ENCODE peak calls at places on chromosomes 5 and 9, in six cellular contexts. One of them, this sample, is unnamed.
A peak's percentile ranks its signal among the peaks of the same experiment; 100 is the strongest.

GRCh38 chr5:132293992-132294727 is at the start of gene SLC22A4:
- DNase-seq in psoas muscle: peak; percentile 95
- DNase-seq in brain microvascular endothelial cell: peak; percentile 93
- DNase-seq in AG04450: peak; percentile 65
- DNase-seq in fibroblast of pulmonary artery: peak; percentile 96
- DNase-seq in heart right ventricle: peak; percentile 94
- DNase-seq in this sample: peak; percentile 85

GRCh38 chr9:130368631-130369103 is 76.1 kb upstream of the ASS1 start:
- DNase-seq in brain microvascular endothelial cell: no peak
- DNase-seq in psoas muscle: no peak
- DNase-seq in AG04450: no peak
- DNase-seq in heart right ventricle: no peak
- DNase-seq in fibroblast of pulmonary artery: no peak
- DNase-seq in this sample: no peak

GRCh38 chr9:119788876-119789275 is 419.6 kb upstream of the BRINP1 start:
- DNase-seq in brain microvascular endothelial cell: no peak
- DNase-seq in psoas muscle: no peak
- DNase-seq in fibroblast of pulmonary artery: no peak
- DNase-seq in AG04450: no peak
- DNase-seq in heart right ventricle: no peak
- DNase-seq in this sample: no peak

GRCh38 chr9:12730198-12730597 is 37.0 kb downstream of the TYRP1 start:
- DNase-seq in psoas muscle: no peak
- DNase-seq in brain microvascular endothelial cell: no peak
- DNase-seq in fibroblast of pulmonary artery: no peak
- DNase-seq in AG04450: no peak
- DNase-seq in heart right ventricle: no peak
- DNase-seq in this sample: no peak

GRCh38 chr9:23779220-23779619 is 46.8 kb downstream of the ELAVL2 start:
- DNase-seq in brain microvascular endothelial cell: no peak
- DNase-seq in fibroblast of pulmonary artery: no peak
- DNase-seq in psoas muscle: no peak
- DNase-seq in AG04450: no peak
- DNase-seq in heart right ventricle: no peak
- DNase-seq in this sample: no peak

GRCh38 chr9:90105793-90106192 is 501.0 kb downstream of the GADD45G start:
- DNase-seq in fibroblast of pulmonary artery: no peak
- DNase-seq in brain microvascular endothelial cell: no peak
- DNase-seq in AG04450: no peak
- DNase-seq in heart right ventricle: no peak
- DNase-seq in psoas muscle: no peak
- DNase-seq in this sample: no peak

GRCh38 chr5:58456486-58456885 is 3.4 kb downstream of the PLK2 start:
- DNase-seq in psoas muscle: no peak
- DNase-seq in heart right ventricle: no peak
- DNase-seq in AG04450: no peak
- DNase-seq in brain microvascular endothelial cell: no peak
- DNase-seq in fibroblast of pulmonary artery: no peak
- DNase-seq in this sample: no peak

GRCh38 chr9:36813149-36813548 is 220.9 kb downstream of the PAX5 start:
- DNase-seq in psoas muscle: no peak
- DNase-seq in AG04450: no peak
- DNase-seq in heart right ventricle: no peak
- DNase-seq in brain microvascular endothelial cell: no peak
- DNase-seq in fibroblast of pulmonary artery: no peak
- DNase-seq in this sample: no peak

GRCh38 chr5:125148076-125148475 is 401.6 kb upstream of the ZNF608 start:
- DNase-seq in AG04450: no peak
- DNase-seq in psoas muscle: no peak
- DNase-seq in fibroblast of pulmonary artery: no peak
- DNase-seq in heart right ventricle: no peak
- DNase-seq in brain microvascular endothelial cell: no peak
- DNase-seq in this sample: no peak

GRCh38 chr5:168311061-168311566 is 19.7 kb downstream of the WWC1 start:
- DNase-seq in fibroblast of pulmonary artery: no peak
- DNase-seq in brain microvascular endothelial cell: no peak
- DNase-seq in heart right ventricle: no peak
- DNase-seq in AG04450: no peak
- DNase-seq in psoas muscle: no peak
- DNase-seq in this sample: no peak

GRCh38 chr9:4260661-4261060 is 39.2 kb downstream of the GLIS3 start:
- DNase-seq in psoas muscle: no peak
- DNase-seq in brain microvascular endothelial cell: no peak
- DNase-seq in AG04450: no peak
- DNase-seq in fibroblast of pulmonary artery: no peak
- DNase-seq in heart right ventricle: no peak
- DNase-seq in this sample: no peak

GRCh38 chr9:71286146-71286545 is 164.7 kb upstream of the TRPM3 start:
- DNase-seq in brain microvascular endothelial cell: no peak
- DNase-seq in AG04450: no peak
- DNase-seq in heart right ventricle: no peak
- DNase-seq in fibroblast of pulmonary artery: no peak
- DNase-seq in psoas muscle: no peak
- DNase-seq in this sample: no peak

GRCh38 chr5:16617272-16617973 is 626 bp upstream of the RETREG1 start:
- DNase-seq in heart right ventricle: peak; percentile 32
- DNase-seq in fibroblast of pulmonary artery: no peak
- DNase-seq in AG04450: no peak
- DNase-seq in brain microvascular endothelial cell: no peak
- DNase-seq in psoas muscle: no peak
- DNase-seq in this sample: no peak

GRCh38 chr9:36033788-36034187 is 2.9 kb upstream of the RECK start:
- DNase-seq in psoas muscle: no peak
- DNase-seq in AG04450: no peak
- DNase-seq in fibroblast of pulmonary artery: no peak
- DNase-seq in brain microvascular endothelial cell: no peak
- DNase-seq in heart right ventricle: no peak
- DNase-seq in this sample: no peak

GRCh38 chr5:18043344-18043743 is 409.1 kb downstream of the TAF11L14 start:
- DNase-seq in fibroblast of pulmonary artery: no peak
- DNase-seq in brain microvascular endothelial cell: no peak
- DNase-seq in AG04450: no peak
- DNase-seq in heart right ventricle: no peak
- DNase-seq in psoas muscle: no peak
- DNase-seq in this sample: no peak

GRCh38 chr9:124256517-124257069 is 1.2 kb upstream of the NEK6 start:
- DNase-seq in fibroblast of pulmonary artery: peak; percentile 85
- DNase-seq in AG04450: no peak
- DNase-seq in psoas muscle: no peak
- DNase-seq in heart right ventricle: no peak
- DNase-seq in brain microvascular endothelial cell: peak; percentile 87
- DNase-seq in this sample: no peak

GRCh38 chr5:16574789-16575785 is 41.7 kb downstream of the RETREG1 start:
- DNase-seq in AG04450: peak; percentile 47
- DNase-seq in heart right ventricle: peak; percentile 48
- DNase-seq in brain microvascular endothelial cell: peak; percentile 77
- DNase-seq in fibroblast of pulmonary artery: peak; percentile 56
- DNase-seq in psoas muscle: peak; percentile 69
- DNase-seq in this sample: no peak

GRCh38 chr5:160199410-160199911 is 29.8 kb upstream of the FABP6 start:
- DNase-seq in AG04450: no peak
- DNase-seq in psoas muscle: peak; percentile 74
- DNase-seq in heart right ventricle: peak; percentile 44
- DNase-seq in fibroblast of pulmonary artery: peak; percentile 49
- DNase-seq in brain microvascular endothelial cell: peak; percentile 35
- DNase-seq in this sample: peak; percentile 73

GRCh38 chr5:141805874-141806273 is 72.3 kb downstream of the PCDH1 start:
- DNase-seq in fibroblast of pulmonary artery: peak; percentile 32
- DNase-seq in brain microvascular endothelial cell: no peak
- DNase-seq in psoas muscle: no peak
- DNase-seq in AG04450: no peak
- DNase-seq in heart right ventricle: peak; percentile 74
- DNase-seq in this sample: no peak

GRCh38 chr9:132216861-132217655 is 55.2 kb downstream of the NTNG2 start:
- DNase-seq in heart right ventricle: no peak
- DNase-seq in brain microvascular endothelial cell: no peak
- DNase-seq in AG04450: no peak
- DNase-seq in psoas muscle: no peak
- DNase-seq in fibroblast of pulmonary artery: no peak
- DNase-seq in this sample: no peak

GRCh38 chr9:132209263-132209662 is 47.4 kb downstream of the NTNG2 start:
- DNase-seq in brain microvascular endothelial cell: no peak
- DNase-seq in heart right ventricle: no peak
- DNase-seq in fibroblast of pulmonary artery: no peak
- DNase-seq in AG04450: no peak
- DNase-seq in psoas muscle: no peak
- DNase-seq in this sample: no peak

GRCh38 chr9:132211570-132211969 is 49.7 kb downstream of the NTNG2 start:
- DNase-seq in fibroblast of pulmonary artery: no peak
- DNase-seq in heart right ventricle: no peak
- DNase-seq in psoas muscle: no peak
- DNase-seq in AG04450: no peak
- DNase-seq in brain microvascular endothelial cell: no peak
- DNase-seq in this sample: no peak

GRCh38 chr9:132210472-132211145 is 48.8 kb downstream of the NTNG2 start:
- DNase-seq in heart right ventricle: no peak
- DNase-seq in AG04450: peak; percentile 33
- DNase-seq in psoas muscle: no peak
- DNase-seq in brain microvascular endothelial cell: no peak
- DNase-seq in fibroblast of pulmonary artery: no peak
- DNase-seq in this sample: no peak

GRCh38 chr9:132214027-132214622 is 52.3 kb downstream of the NTNG2 start:
- DNase-seq in AG04450: peak; percentile 75
- DNase-seq in heart right ventricle: peak; percentile 91
- DNase-seq in fibroblast of pulmonary artery: peak; percentile 89
- DNase-seq in brain microvascular endothelial cell: peak; percentile 79
- DNase-seq in psoas muscle: peak; percentile 75
- DNase-seq in this sample: peak; percentile 65
- TF ChIP-seq CTCF in AG04450: peak; percentile 27
- TF ChIP-seq CTCF in heart right ventricle: no peak
- TF ChIP-seq CTCF in fibroblast of pulmonary artery: no peak
- TF ChIP-seq CTCF in brain microvascular endothelial cell: peak; percentile 31
- TF ChIP-seq CTCF in psoas muscle: no peak
- TF ChIP-seq CTCF in this sample: no peak

GRCh38 chr5:112685386-112685785 is 52.3 kb upstream of the APC start:
- DNase-seq in heart right ventricle: no peak
- DNase-seq in fibroblast of pulmonary artery: no peak
- DNase-seq in psoas muscle: no peak
- DNase-seq in AG04450: no peak
- DNase-seq in brain microvascular endothelial cell: no peak
- DNase-seq in this sample: no peak

GRCh38 chr5:112689510-112689909 is 48.2 kb upstream of the APC start:
- DNase-seq in fibroblast of pulmonary artery: peak; percentile 30
- DNase-seq in psoas muscle: no peak
- DNase-seq in brain microvascular endothelial cell: no peak
- DNase-seq in heart right ventricle: no peak
- DNase-seq in AG04450: no peak
- DNase-seq in this sample: no peak

GRCh38 chr5:112685929-112686328 is 51.8 kb upstream of the APC start:
- DNase-seq in AG04450: no peak
- DNase-seq in psoas muscle: no peak
- DNase-seq in heart right ventricle: peak; percentile 15
- DNase-seq in brain microvascular endothelial cell: peak; percentile 6
- DNase-seq in fibroblast of pulmonary artery: peak; percentile 51
- DNase-seq in this sample: no peak

GRCh38 chr5:112686675-112687074 is 51.0 kb upstream of the APC start:
- DNase-seq in AG04450: no peak
- DNase-seq in psoas muscle: no peak
- DNase-seq in heart right ventricle: no peak
- DNase-seq in brain microvascular endothelial cell: no peak
- DNase-seq in fibroblast of pulmonary artery: no peak
- DNase-seq in this sample: no peak

DNA sequence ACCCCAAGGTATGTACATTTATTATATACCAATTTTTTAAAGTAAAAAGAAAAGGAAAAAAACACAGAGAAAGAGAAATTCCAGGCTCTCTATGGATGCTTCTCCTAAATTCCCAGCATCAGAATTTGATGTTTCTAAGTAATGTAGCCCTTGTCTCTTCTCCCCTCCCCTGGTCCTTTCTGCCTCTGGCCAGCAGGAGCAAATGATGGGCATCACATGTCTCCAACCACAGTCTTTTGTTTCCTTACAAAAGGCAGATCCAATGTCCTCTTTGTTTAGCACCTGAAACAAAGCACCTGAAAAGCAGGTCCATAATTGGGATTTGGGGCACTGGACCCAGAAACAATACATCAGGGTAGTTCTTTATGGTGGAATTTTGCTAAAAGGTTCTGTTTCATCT is 50.4 kb upstream of the APC start:
- DNase-seq in psoas muscle: no peak
- DNase-seq in heart right ventricle: no peak
- DNase-seq in fibroblast of pulmonary artery: no peak
- DNase-seq in AG04450: no peak
- DNase-seq in brain microvascular endothelial cell: no peak
- DNase-seq in this sample: no peak
- TF ChIP-seq CTCF in psoas muscle: no peak
- TF ChIP-seq CTCF in heart right ventricle: no peak
- TF ChIP-seq CTCF in fibroblast of pulmonary artery: no peak
- TF ChIP-seq CTCF in AG04450: no peak
- TF ChIP-seq CTCF in brain microvascular endothelial cell: no peak
- TF ChIP-seq CTCF in this sample: no peak

DNA sequence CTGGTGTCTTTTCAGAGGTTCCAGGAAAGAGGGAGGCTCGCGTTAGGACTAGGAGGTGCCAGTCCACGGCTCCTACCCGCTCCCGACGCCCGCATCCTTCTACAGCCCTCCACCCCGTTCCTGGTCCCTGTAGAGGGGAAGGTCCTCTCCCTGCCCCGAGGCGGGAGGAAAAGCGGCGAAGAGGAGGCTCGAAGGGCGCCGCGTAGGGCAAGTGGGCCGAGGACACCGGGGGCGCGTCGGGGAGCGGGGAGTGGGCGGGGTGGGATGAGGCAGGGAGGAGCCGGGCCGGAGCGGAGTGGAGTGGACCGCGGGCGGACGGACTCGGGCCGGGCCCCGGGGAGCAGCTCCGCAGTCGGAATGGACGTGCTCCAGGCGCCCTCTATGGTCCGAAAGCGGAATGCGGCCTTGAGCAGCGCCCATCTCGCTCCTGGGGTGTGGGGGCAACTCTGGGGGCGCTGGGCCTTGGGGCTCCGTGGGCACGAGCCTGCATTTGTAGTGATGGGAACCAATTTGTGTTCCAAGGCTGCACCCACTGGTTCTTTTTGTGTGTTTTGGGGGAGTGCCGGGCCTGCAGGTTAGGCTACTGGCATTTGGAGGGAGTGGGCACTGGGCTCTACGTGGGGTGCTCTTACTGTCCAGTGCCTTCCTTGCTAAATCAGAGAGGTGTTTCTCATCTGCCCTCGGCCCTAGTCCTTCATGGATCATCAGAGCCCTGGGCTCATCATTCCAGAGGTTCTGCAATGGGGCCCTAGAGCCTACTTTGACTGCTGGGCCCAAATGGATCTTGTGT is 7.3 kb downstream of the IRX1 start:
- DNase-seq in psoas muscle: no peak
- DNase-seq in heart right ventricle: no peak
- DNase-seq in brain microvascular endothelial cell: no peak
- DNase-seq in fibroblast of pulmonary artery: peak; percentile 15
- DNase-seq in AG04450: no peak
- DNase-seq in this sample: no peak
- TF ChIP-seq CTCF in psoas muscle: peak; percentile 46
- TF ChIP-seq CTCF in heart right ventricle: peak; percentile 61
- TF ChIP-seq CTCF in brain microvascular endothelial cell: peak; percentile 52
- TF ChIP-seq CTCF in fibroblast of pulmonary artery: peak; percentile 31
- TF ChIP-seq CTCF in AG04450: peak; percentile 18
- TF ChIP-seq CTCF in this sample: peak; percentile 59

DNA sequence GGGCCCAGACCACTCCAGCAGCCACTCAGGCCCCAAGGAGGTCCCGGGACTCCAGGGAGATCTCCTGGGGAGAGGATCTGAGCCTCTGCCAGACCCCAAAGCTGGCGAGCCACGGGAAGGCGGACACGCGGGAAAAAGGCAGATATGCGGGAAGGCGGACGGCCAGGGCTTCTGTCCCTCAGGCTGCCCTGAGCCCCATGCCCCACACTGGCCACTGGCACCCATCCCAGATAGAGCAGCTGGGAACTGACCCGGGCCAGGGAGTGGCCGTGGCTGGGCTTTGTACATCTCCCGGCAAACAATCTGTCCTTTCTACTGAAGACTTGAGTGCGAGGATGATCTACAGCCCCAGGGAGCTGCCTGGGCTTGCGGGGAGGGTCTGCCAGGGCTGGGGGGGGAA is 21.1 kb upstream of the NOTCH1 start:
- DNase-seq in fibroblast of pulmonary artery: no peak
- DNase-seq in psoas muscle: peak; percentile 65
- DNase-seq in brain microvascular endothelial cell: no peak
- DNase-seq in AG04450: no peak
- DNase-seq in heart right ventricle: no peak
- DNase-seq in this sample: no peak
- TF ChIP-seq CTCF in fibroblast of pulmonary artery: no peak
- TF ChIP-seq CTCF in psoas muscle: no peak
- TF ChIP-seq CTCF in brain microvascular endothelial cell: no peak
- TF ChIP-seq CTCF in AG04450: no peak
- TF ChIP-seq CTCF in heart right ventricle: no peak
- TF ChIP-seq CTCF in this sample: no peak